ENCODE peak calls at places on chromosomes 11 and 22, in seven cellular contexts. J, F, L, N, V, D and T are unnamed samples.

GRCh38 chr11:4393209-4394196 is at the start of gene TRIM21:
- DNase-seq in J (peak), F (peak), L (peak), D (peak), V (peak), N (peak), T (no peak)

GRCh38 chr11:67642490-67643120 is 3.0 kb upstream of the TBX10 start:
- DNase-seq in L (no peak), N (no peak), D (no peak), F (no peak), V (no peak), J (no peak), T (no peak)

GRCh38 chr11:68890490-68891231 is 13.0 kb downstream of the MRPL21 start:
- DNase-seq in N (no peak), D (peak), F (no peak), L (peak), J (no peak), V (no peak), T (no peak)

GRCh38 chr22:23225724-23226496 is 45.6 kb downstream of the BCR start:
- DNase-seq in V (peak), J (peak), N (peak), L (no peak), F (peak), D (no peak), T (no peak)

GRCh38 chr22:50490531-50491308 is 4.1 kb downstream of the MIOX start:
- DNase-seq in D (no peak), L (no peak), V (no peak), N (no peak), J (peak), F (peak), T (no peak)

GRCh38 chr11:504053-504993 is 2.7 kb downstream of the RNH1 start:
- DNase-seq in D (no peak), F (peak), L (peak), N (no peak), J (no peak), V (no peak), T (no peak)

GRCh38 chr22:48100685-48101417 is 1338.4 kb downstream of the TBC1D22A start:
- DNase-seq in D (no peak), N (no peak), L (no peak), F (no peak), J (no peak), V (no peak), T (no peak)

GRCh38 chr11:64745219-64745522 is 1.2 kb upstream of the RASGRP2 start:
- DNase-seq in L (peak), N (no peak), J (no peak), V (no peak), F (no peak), D (no peak), T (no peak)

GRCh38 chr22:24040946-24041345 is 29.8 kb downstream of the CABIN1 start:
- DNase-seq in L (no peak), F (no peak), J (no peak), V (no peak), N (no peak), D (no peak), T (no peak)

GRCh38 chr22:49954991-49955580 is 5.5 kb upstream of the PIM3 start:
- DNase-seq in D (peak), L (no peak), N (no peak), J (no peak), V (no peak), F (no peak), T (no peak)

GRCh38 chr22:39264344-39265116 is 19.7 kb upstream of the PDGFB start:
- DNase-seq in V (no peak), D (no peak), N (no peak), F (no peak), J (no peak), L (peak), T (no peak)

GRCh38 chr11:99522467-99523173 is 501.9 kb downstream of the CNTN5 start:
- DNase-seq in F (no peak), V (peak), N (no peak), D (no peak), L (no peak), J (no peak), T (no peak)

GRCh38 chr11:2701898-2702434 is 2.2 kb upstream of the KCNQ1OT1 start:
- DNase-seq in J (no peak), N (no peak), D (no peak), F (no peak), L (peak), V (no peak), T (no peak)

GRCh38 chr11:73077454-73077853 is 64.7 kb downstream of the FCHSD2 start:
- DNase-seq in D (no peak), V (peak), F (no peak), N (no peak), J (no peak), L (no peak), T (no peak)

GRCh38 chr11:75499423-75500305 is 26.1 kb downstream of the GDPD5 start:
- DNase-seq in L (peak), D (no peak), N (peak), F (peak), J (no peak), V (peak), T (no peak)

GRCh38 chr22:29152045-29152380 is 53.7 kb upstream of the EMID1 start:
- DNase-seq in N (no peak), F (no peak), J (no peak), L (peak), V (no peak), D (no peak), T (no peak)